ENCODE peak calls at places on chromosomes 7 and 10, in nine cellular contexts. F is lower leg skin, B is retinal pigment epithelial cell, P is aorta, E is endothelial cell of umbilical vein, H is ovary, Q is fibroblast of lung, C is NB4, K is A673. G is an unnamed sample.

GRCh38 chr7:75599244-75599771 is 107.2 kb downstream of the SPDYE5 start:
- DNase-seq in F (no peak), B (no peak), P (no peak), E (peak), H (peak), Q (peak), C (no peak), K (peak), G (no peak)

GRCh38 chr10:29554660-29555059 is 80.1 kb downstream of the SVIL start:
- DNase-seq in F (no peak), B (no peak), P (no peak), E (no peak), H (no peak), Q (peak), C (peak), K (peak), G (no peak)

GRCh38 chr10:48574817-48575380 is 30.0 kb downstream of the ARHGAP22 start:
- DNase-seq in F (no peak), B (no peak), P (no peak), E (no peak), H (no peak), Q (no peak), C (no peak), K (no peak), G (no peak)

GRCh38 chr10:14707441-14707840 is 67.3 kb downstream of the FAM107B start:
- DNase-seq in F (no peak), B (no peak), P (no peak), E (no peak), H (no peak), Q (no peak), C (no peak), K (peak), G (no peak)

GRCh38 chr7:17371656-17372524 is 73.4 kb downstream of the AHR start:
- DNase-seq in F (no peak), B (peak), P (no peak), E (peak), H (no peak), Q (peak), C (peak), K (peak), G (no peak)

GRCh38 chr7:132666076-132666775 is 90.0 kb upstream of the PLXNA4 start:
- DNase-seq in F (no peak), B (no peak), P (no peak), E (no peak), H (no peak), Q (no peak), C (peak), K (no peak), G (no peak)

GRCh38 chr10:69374242-69374641 is 42.5 kb downstream of the TACR2 start:
- DNase-seq in F (no peak), B (no peak), P (no peak), E (no peak), H (no peak), Q (no peak), C (no peak), K (no peak), G (no peak)

GRCh38 chr10:14200645-14201534 is 129.8 kb downstream of the FRMD4A start:
- DNase-seq in F (no peak), B (no peak), P (no peak), E (no peak), H (no peak), Q (peak), C (peak), K (peak), G (no peak)

GRCh38 chr10:58743466-58744115 is 230.9 kb downstream of the BICC1 start:
- DNase-seq in F (no peak), B (peak), P (no peak), E (no peak), H (no peak), Q (peak), C (no peak), K (no peak), G (no peak)

GRCh38 chr7:29622335-29623265 is 59.0 kb downstream of the PRR15 start:
- DNase-seq in F (peak), B (peak), P (no peak), E (peak), H (no peak), Q (peak), C (peak), K (peak), G (no peak)

GRCh38 chr7:134784251-134785049 is 5.0 kb downstream of the CALD1 start:
- DNase-seq in F (no peak), B (no peak), P (no peak), E (peak), H (no peak), Q (peak), C (no peak), K (no peak), G (peak)

GRCh38 chr7:87876040-87876758 is at the start of the genes DBF4 and SLC25A40:
- DNase-seq in F (peak), B (peak), P (peak), E (peak), H (peak), Q (peak), C (peak), K (peak), G (peak)

GRCh38 chr7:91185771-91186170 is 78.5 kb upstream of the FZD1 start:
- DNase-seq in F (no peak), B (no peak), P (no peak), E (no peak), H (no peak), Q (peak), C (no peak), K (no peak), G (no peak)

GRCh38 chr7:47573758-47574472 is 8.0 kb downstream of the TNS3 start:
- DNase-seq in F (no peak), B (no peak), P (peak), E (peak), H (peak), Q (peak), C (peak), K (no peak), G (no peak)

GRCh38 chr7:128923411-128923800 is 12.9 kb upstream of the KCP start:
- DNase-seq in F (no peak), B (no peak), P (no peak), E (no peak), H (no peak), Q (no peak), C (no peak), K (no peak), G (peak)

GRCh38 chr7:151745090-151745638 is 131.8 kb downstream of the PRKAG2 start:
- DNase-seq in F (no peak), B (peak), P (peak), E (no peak), H (no peak), Q (peak), C (peak), K (no peak), G (peak)

GRCh38 chr7:45646207-45646821 is 72.1 kb downstream of the ADCY1 start:
- DNase-seq in F (peak), B (no peak), P (no peak), E (no peak), H (no peak), Q (no peak), C (no peak), K (no peak), G (no peak)

GRCh38 chr10:56622335-56622973 is 261.4 kb upstream of the ZWINT start:
- DNase-seq in F (no peak), B (no peak), P (no peak), E (no peak), H (no peak), Q (no peak), C (peak), K (no peak), G (no peak)

GRCh38 chr7:80726731-80727130 is 88.3 kb downstream of the CD36 start:
- DNase-seq in F (no peak), B (no peak), P (no peak), E (no peak), H (no peak), Q (no peak), C (no peak), K (no peak), G (no peak)

GRCh38 chr10:30186371-30186875 is 127.0 kb upstream of the JCAD start:
- DNase-seq in F (no peak), B (no peak), P (no peak), E (peak), H (no peak), Q (peak), C (no peak), K (no peak), G (no peak)

GRCh38 chr10:115092258-115092554 is 959 bp upstream of the ATRNL1 start:
- DNase-seq in F (no peak), B (no peak), P (no peak), E (no peak), H (no peak), Q (no peak), C (no peak), K (peak), G (no peak)

GRCh38 chr10:124049484-124049883 is 43.9 kb downstream of the CHST15 start:
- DNase-seq in F (no peak), B (no peak), P (no peak), E (no peak), H (no peak), Q (peak), C (no peak), K (no peak), G (no peak)

GRCh38 chr7:111025013-111025412 is 65.9 kb upstream of the LRRN3 start:
- DNase-seq in F (no peak), B (no peak), P (no peak), E (no peak), H (no peak), Q (no peak), C (no peak), K (no peak), G (no peak)

GRCh38 chr10:43846187-43846680 is 197.6 kb upstream of the ZNF32 start:
- DNase-seq in F (no peak), B (no peak), P (peak), E (peak), H (no peak), Q (peak), C (peak), K (peak), G (no peak)

GRCh38 chr10:103752680-103753248 is 102.6 kb downstream of the SH3PXD2A start:
- DNase-seq in F (no peak), B (no peak), P (no peak), E (no peak), H (no peak), Q (no peak), C (peak), K (no peak), G (no peak)

GRCh38 chr7:91519241-91520200 is 255.3 kb downstream of the FZD1 start:
- DNase-seq in F (no peak), B (peak), P (no peak), E (no peak), H (no peak), Q (peak), C (no peak), K (peak), G (no peak)

GRCh38 chr10:78688221-78688944 is 380.4 kb upstream of the ZMIZ1 start:
- DNase-seq in F (no peak), B (no peak), P (no peak), E (no peak), H (no peak), Q (no peak), C (no peak), K (no peak), G (no peak)

GRCh38 chr10:78692071-78692470 is 376.7 kb upstream of the ZMIZ1 start:
- DNase-seq in F (no peak), B (no peak), P (no peak), E (no peak), H (no peak), Q (no peak), C (no peak), K (no peak), G (no peak)

GRCh38 chr10:78691301-78692030 is 377.3 kb upstream of the ZMIZ1 start:
- DNase-seq in F (no peak), B (no peak), P (no peak), E (no peak), H (no peak), Q (no peak), C (no peak), K (no peak), G (no peak)

GRCh38 chr10:78688945-78689935 is 379.5 kb upstream of the ZMIZ1 start:
- DNase-seq in F (no peak), B (no peak), P (peak), E (no peak), H (no peak), Q (no peak), C (no peak), K (peak), G (peak)

GRCh38 chr10:78690354-78691111 is 378.2 kb upstream of the ZMIZ1 start:
- DNase-seq in F (no peak), B (no peak), P (no peak), E (no peak), H (no peak), Q (no peak), C (no peak), K (no peak), G (no peak)
- H3K4me3 ChIP-seq in F (no peak), B (no peak), P (no peak), E (no peak), H (no peak), Q (no peak), C (no peak), K (no peak), G (no peak)

DNA sequence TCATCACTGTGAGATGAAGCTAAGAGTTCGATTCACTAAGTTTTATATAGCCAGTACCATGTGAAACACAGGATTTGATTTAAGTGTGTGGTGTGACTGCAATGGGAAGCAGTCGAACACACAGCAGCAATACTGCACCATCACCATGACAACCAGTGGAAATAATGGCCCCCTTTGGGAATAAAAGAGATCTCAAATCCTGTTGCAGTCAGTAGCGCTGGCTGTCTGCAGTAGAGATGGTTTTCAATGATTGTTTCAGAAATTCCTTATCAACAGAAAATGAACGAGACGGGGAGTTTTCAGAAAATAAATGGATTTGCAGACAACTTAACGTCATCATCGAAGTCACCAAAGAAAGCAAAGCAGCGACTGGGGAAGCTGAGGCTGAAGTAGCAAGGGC is 91.0 kb downstream of the PTPRE start:
- DNase-seq in F (no peak), B (no peak), P (no peak), E (no peak), H (no peak), Q (peak), C (no peak), K (peak), G (no peak)
- H3K4me3 ChIP-seq in F (no peak), B (no peak), P (no peak), E (no peak), H (no peak), Q (no peak), C (no peak), K (no peak), G (no peak)

GRCh38 chr10:75294031-75294437 is 58.3 kb upstream of the COMTD1 start:
- DNase-seq in F (no peak), B (no peak), P (no peak), E (peak), H (no peak), Q (peak), C (no peak), K (no peak), G (no peak)
- H3K4me3 ChIP-seq in F (no peak), B (no peak), P (no peak), E (no peak), H (no peak), Q (no peak), C (no peak), K (no peak), G (peak)

GRCh38 chr7:13845601-13846000 is 143.9 kb downstream of the ETV1 start:
- DNase-seq in F (no peak), B (no peak), P (no peak), E (peak), H (no peak), Q (no peak), C (no peak), K (no peak), G (no peak)

GRCh38 chr7:13846386-13846785 is 143.1 kb downstream of the ETV1 start:
- DNase-seq in F (no peak), B (no peak), P (no peak), E (no peak), H (no peak), Q (no peak), C (no peak), K (peak), G (no peak)

GRCh38 chr7:13839063-13839462 is 150.4 kb downstream of the ETV1 start:
- DNase-seq in F (no peak), B (no peak), P (no peak), E (no peak), H (no peak), Q (no peak), C (no peak), K (no peak), G (no peak)

GRCh38 chr7:13844954-13845353 is 144.5 kb downstream of the ETV1 start:
- DNase-seq in F (no peak), B (no peak), P (no peak), E (no peak), H (no peak), Q (no peak), C (no peak), K (no peak), G (no peak)

DNA sequence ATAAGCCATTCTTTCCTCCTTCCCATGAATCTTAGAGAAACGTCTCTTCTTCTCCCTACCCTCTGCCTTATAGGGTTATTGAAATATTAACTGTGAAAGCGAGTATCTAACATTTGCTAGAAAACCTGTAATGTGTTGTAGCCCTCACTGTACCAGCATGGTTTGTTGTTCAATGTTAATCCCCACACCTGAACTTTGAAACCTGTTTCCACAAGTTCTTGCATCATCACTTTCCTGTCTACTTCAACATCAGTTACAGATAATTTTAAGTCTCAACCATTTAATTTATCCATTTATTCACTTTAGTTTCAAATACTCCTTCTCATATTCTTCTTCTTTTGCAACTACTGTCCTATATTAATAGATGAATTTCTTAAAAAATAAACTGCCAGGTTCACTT is 148.2 kb downstream of the ETV1 start:
- DNase-seq in F (no peak), B (no peak), P (no peak), E (no peak), H (no peak), Q (no peak), C (no peak), K (no peak), G (no peak)
- H3K4me3 ChIP-seq in F (no peak), B (no peak), P (no peak), E (no peak), H (no peak), Q (no peak), C (no peak), K (no peak), G (no peak)

DNA sequence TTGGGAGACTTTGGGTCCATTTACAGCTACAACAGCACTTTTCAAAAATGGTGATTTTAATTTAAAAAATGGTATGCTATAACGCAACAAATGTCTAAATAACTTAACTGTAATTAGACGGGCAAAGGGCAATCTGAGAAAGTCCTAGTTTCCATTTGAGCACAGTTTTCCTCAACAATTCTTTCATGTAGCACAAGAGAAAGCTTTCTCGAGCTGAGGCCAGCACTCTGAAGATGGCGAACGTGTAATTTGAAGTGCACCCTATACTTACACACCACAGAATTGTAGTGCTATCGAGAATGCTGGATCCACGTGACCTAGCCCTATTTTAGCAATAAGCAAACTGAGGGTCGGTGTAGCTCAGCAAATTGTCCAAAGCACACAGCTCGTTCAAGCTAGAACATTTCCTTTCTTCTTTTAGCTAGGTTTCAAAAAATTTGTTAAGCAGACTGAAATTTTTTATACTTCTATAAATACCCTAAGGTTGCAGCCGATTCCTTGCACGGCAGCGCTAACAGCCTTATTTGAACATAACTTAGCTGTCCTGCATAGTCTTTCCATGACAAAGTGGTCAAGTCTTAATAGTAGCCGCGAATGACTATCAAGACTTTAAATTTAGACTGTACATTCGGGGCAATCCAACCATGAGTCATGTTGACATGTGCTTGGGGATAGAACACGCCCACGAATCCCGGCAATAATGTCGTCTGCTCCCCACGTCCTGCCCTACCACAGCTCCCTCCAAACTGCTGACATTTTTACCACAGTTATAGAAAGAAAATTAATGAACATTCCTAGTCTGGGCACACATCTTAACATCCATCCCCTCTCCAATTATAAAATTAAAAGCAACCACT is 10.0 kb downstream of the KLF6 start:
- DNase-seq in F (peak), B (peak), P (peak), E (peak), H (no peak), Q (peak), C (peak), K (peak), G (no peak)
- H3K4me3 ChIP-seq in F (no peak), B (no peak), P (no peak), E (no peak), H (no peak), Q (no peak), C (no peak), K (no peak), G (no peak)

DNA sequence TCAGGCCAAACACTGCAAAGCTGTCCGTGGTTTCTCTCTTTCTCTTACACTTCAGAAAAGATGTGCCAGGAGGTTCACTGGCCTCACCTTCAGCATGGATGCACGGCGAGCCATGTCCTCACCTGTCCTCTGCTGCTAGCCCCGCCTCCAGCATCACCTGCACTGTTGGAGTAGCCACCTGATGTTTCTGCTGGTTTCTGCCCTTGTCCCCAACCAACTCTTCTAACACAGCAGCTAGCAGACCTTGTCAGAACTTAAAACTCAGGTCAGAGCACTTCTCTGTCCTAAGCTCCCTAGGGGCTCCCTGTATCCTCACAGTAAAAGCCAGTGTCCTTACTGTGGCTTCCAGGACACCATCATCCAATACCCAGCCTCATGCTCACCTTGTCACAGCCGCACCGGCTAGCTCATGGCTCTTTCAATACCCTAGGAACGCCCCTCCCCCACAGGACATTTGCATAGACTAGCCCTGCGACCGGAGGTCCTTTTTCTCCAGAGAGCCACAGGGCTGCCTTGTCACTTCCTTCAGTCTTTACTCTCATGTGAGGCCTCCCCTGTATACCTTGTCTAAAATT is 15.2 kb downstream of the PALD1 start:
- DNase-seq in F (no peak), B (no peak), P (peak), E (no peak), H (no peak), Q (no peak), C (peak), K (no peak), G (no peak)
- H3K4me3 ChIP-seq in F (no peak), B (no peak), P (no peak), E (no peak), H (no peak), Q (no peak), C (peak), K (no peak), G (no peak)

DNA sequence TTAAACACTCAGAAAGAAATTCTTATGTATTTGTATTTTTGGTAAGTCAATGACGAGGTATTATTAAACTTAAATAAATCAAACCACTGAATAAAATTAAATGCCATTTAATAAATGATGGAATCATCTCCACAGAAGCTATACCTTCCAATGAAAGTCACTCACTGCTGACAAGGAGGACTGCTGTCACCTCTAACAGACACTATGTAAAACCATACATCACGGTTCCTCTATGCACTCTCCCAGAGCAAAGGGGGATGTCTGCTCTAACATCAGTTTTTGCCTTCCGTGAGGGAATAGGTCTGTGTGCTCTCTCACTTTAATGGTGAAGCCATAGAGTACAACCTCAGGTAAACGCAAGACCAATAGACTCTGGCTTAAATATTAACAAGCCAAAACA is 99.7 kb upstream of the DDC start:
- DNase-seq in F (no peak), B (no peak), P (no peak), E (no peak), H (no peak), Q (no peak), C (no peak), K (no peak), G (no peak)
- H3K4me3 ChIP-seq in F (no peak), B (no peak), P (no peak), E (no peak), H (no peak), Q (no peak), C (no peak), K (no peak), G (no peak)

G was measured in tibial nerve.